ENCODE peak calls at places on chromosomes 6 and 20, in ten cellular contexts. I is esophagus squamous epithelium, O is lower lobe of right lung, P is WTC11, C is AG04450, Y is RWPE1, D is ovary, L is uterus, J is AG09309, G is heart right ventricle. B is an unnamed sample.

GRCh38 chr20:47427067-47427466 is 70.6 kb upstream of the ZMYND8 start:
- DNase-seq in I (no peak), O (no peak), P (no peak), C (no peak), Y (no peak), D (no peak), L (no peak), J (no peak), G (no peak), B (no peak)

GRCh38 chr6:87244380-87244779 is 78.0 kb upstream of the SMIM8 start:
- DNase-seq in I (no peak), O (no peak), P (no peak), C (no peak), Y (no peak), D (no peak), L (no peak), J (no peak), G (no peak), B (no peak)

GRCh38 chr6:35970181-35970580 is 49.3 kb upstream of the SRPK1 start:
- DNase-seq in I (no peak), O (no peak), P (no peak), C (no peak), Y (peak; percentile 57), D (no peak), L (no peak), J (peak; percentile 33), G (no peak), B (no peak)

GRCh38 chr20:59662856-59663512 is 58.6 kb downstream of the PHACTR3 start:
- DNase-seq in I (no peak), O (no peak), P (no peak), C (no peak), Y (no peak), D (no peak), L (no peak), J (no peak), G (no peak), B (peak; percentile 49)

GRCh38 chr6:140867336-140867735 is 1265.4 kb upstream of the GJE1 start:
- DNase-seq in I (no peak), O (no peak), P (no peak), C (no peak), Y (no peak), D (no peak), L (no peak), J (no peak), G (no peak), B (no peak)

GRCh38 chr20:34956751-34957472 is 1.2 kb downstream of the MYH7B start:
- DNase-seq in I (no peak), O (no peak), P (no peak), C (no peak), Y (no peak), D (no peak), L (no peak), J (no peak), G (no peak), B (no peak)

GRCh38 chr20:34403063-34403827 is 40.2 kb downstream of the ITCH start:
- DNase-seq in I (no peak), O (no peak), P (no peak), C (no peak), Y (no peak), D (no peak), L (no peak), J (no peak), G (no peak), B (no peak)

GRCh38 chr20:31527266-31527665 is 13.0 kb downstream of the HM13 start:
- DNase-seq in I (no peak), O (no peak), P (no peak), C (no peak), Y (no peak), D (no peak), L (no peak), J (no peak), G (no peak), B (no peak)

DNA sequence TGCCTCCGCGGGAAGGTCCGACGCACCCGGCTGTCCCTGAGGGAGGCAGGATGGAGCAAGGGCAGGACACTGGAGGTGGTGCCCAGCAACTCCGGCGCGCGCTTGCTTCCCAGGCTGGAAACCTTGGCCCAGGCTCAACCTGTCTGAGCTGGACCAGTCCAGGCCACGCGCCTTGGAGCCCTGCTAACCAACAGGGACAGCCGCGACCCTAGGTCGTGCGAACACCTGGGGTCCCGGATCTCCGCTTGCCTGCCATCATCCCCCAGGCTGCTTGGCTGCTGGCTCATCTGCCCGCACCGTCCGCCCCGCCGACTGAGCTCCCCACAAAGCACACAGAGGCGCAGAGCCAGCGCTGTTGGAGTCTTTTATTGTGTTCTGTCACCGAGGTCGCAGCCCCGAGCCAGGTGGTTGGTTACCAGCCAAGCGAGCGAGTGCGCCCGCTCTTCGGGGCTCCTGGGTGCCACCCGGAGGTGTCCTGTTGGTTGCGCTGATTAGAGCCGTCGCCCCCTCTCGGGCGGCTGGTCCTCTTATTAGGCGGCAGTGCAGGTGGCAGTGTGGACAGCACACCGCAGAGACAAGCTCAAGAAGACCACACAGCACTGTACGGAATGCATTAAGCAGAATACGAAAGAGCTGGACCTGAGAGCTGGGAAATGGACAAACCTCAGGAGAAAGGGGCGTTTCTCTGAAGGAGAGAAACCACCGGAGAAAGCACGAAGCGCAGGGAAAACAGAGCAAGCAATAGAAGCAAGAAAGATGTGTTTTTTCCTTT is 3.8 kb downstream of the COL12A1 start:
- DNase-seq in I (no peak), O (peak; percentile 48), P (peak; percentile 68), C (no peak), Y (no peak), D (peak; percentile 65), L (peak; percentile 62), J (no peak), G (no peak), B (no peak)
- TF ChIP-seq CTCF in I (no peak), O (no peak), P (no peak), C (peak; percentile 1), Y (no peak), D (no peak), L (no peak), J (peak; percentile 19), G (no peak), B (no peak)

GRCh38 chr6:99905209-99906106 is 88.6 kb downstream of the MCHR2 start:
- DNase-seq in I (no peak), O (no peak), P (no peak), C (no peak), Y (peak; percentile 62), D (no peak), L (no peak), J (peak; percentile 40), G (no peak), B (no peak)
- TF ChIP-seq CTCF in I (no peak), O (peak; percentile 40), P (peak; percentile 58), C (peak; percentile 74), Y (peak; percentile 63), D (no peak), L (no peak), J (peak; percentile 75), G (peak; percentile 38), B (peak; percentile 22)

DNA sequence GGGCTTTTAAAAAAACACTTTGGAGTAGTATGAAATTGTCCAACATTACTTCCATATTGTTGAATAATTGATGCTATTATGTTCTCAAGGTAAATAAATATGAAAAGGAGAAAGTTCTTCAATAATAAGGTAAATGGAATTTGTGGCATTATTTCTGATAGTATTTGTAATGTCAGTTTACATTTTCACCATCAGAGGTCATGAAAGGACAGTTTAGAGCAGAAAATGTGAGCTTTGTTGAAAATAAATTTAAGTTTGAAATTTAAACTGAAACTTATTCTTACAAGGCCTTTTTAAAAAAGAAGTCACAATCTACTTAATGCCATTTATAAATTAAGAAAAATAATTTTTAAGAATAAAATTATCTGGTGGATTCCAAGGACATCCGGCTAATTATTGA is 15.8 kb upstream of the CEP162 start:
- DNase-seq in I (no peak), O (no peak), P (no peak), C (no peak), Y (no peak), D (no peak), L (no peak), J (no peak), G (no peak), B (no peak)
- TF ChIP-seq CTCF in I (no peak), O (no peak), P (no peak), C (no peak), Y (no peak), D (no peak), L (no peak), J (peak; percentile 20), G (peak; percentile 33), B (no peak)

GRCh38 chr6:101397199-101397598 is 3.7 kb downstream of the GRIK2 start:
- DNase-seq in I (no peak), O (no peak), P (no peak), C (no peak), Y (no peak), D (no peak), L (no peak), J (no peak), G (no peak), B (no peak)
- TF ChIP-seq CTCF in I (no peak), O (no peak), P (peak; percentile 40), C (peak; percentile 53), Y (no peak), D (no peak), L (no peak), J (peak; percentile 14), G (no peak), B (no peak)

GRCh38 chr6:82712826-82713225 is 349.2 kb downstream of the TPBG start:
- DNase-seq in I (no peak), O (no peak), P (no peak), C (no peak), Y (peak; percentile 10), D (no peak), L (no peak), J (no peak), G (no peak), B (no peak)
- TF ChIP-seq CTCF in I (no peak), O (peak; percentile 29), P (peak; percentile 45), C (peak; percentile 39), Y (peak; percentile 35), D (no peak), L (no peak), J (peak; percentile 4), G (peak; percentile 14), B (no peak)

DNA sequence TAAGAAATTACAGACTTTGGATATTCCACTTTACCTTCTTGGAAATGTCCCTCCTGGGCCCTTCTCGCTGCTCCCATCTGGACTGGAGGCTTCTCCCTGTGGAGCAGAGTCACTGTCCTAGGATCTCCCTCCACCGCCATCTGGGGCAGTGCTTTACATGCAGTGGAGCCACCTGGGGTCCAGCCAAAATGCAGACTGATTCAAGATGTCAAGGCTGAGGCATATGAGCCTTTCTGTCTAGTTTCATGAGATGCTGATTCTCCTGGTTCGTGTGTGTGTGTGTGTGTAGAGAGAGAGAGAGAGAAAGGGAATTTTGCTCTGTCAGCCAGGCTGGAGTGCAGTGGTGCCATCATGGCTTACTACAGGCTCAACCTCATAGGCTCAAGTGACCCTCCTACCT is 14.9 kb downstream of the MICA start:
- DNase-seq in I (no peak), O (no peak), P (no peak), C (no peak), Y (no peak), D (no peak), L (no peak), J (no peak), G (no peak), B (no peak)
- TF ChIP-seq CTCF in I (no peak), O (no peak), P (no peak), C (no peak), Y (no peak), D (no peak), L (no peak), J (no peak), G (no peak), B (no peak)

DNA sequence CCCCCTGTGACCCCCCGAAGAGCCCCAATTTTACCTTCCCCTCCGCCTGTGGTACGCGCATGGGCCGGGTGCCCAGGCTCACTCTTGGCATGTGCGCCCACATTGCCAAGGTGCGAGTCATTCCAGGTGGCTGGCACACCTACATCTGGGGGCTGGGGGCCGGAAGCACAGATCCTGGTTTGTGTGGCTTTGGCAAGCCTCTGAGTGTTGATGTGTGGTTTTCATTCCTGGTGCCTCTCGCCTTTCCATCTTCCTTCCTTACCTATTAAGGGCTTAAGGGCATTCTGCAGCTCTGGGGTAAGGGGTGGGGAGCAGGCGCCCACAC is 380 bp upstream of the RNF39 start:
- DNase-seq in I (no peak), O (peak; percentile 72), P (no peak), C (no peak), Y (peak; percentile 89), D (no peak), L (no peak), J (no peak), G (no peak), B (no peak)
- TF ChIP-seq CTCF in I (no peak), O (no peak), P (no peak), C (no peak), Y (peak; percentile 40), D (no peak), L (no peak), J (no peak), G (no peak), B (no peak)